ENCODE peak calls at places on chromosomes 12 and 14, in eight cellular contexts. One of them, this sample, is unnamed.
A peak's percentile ranks its signal among the peaks of the same experiment; 100 is the strongest.

GRCh38 chr12:131827961-131828534 is at the start of gene MMP17:
- DNase-seq in B cell: peak; percentile 90
- DNase-seq in anterior cingulate cortex: no peak
- DNase-seq in CD14-positive monocyte: peak; percentile 60
- DNase-seq in T-helper 1 cell: no peak
- DNase-seq in COR-L47: peak; percentile 47
- DNase-seq in T-cell: no peak
- DNase-seq in GM13976: peak; percentile 75
- DNase-seq in this sample: no peak

GRCh38 chr12:43551271-43551970 is 582 bp downstream of the ADAMTS20 start:
- DNase-seq in B cell: no peak
- DNase-seq in anterior cingulate cortex: no peak
- DNase-seq in CD14-positive monocyte: no peak
- DNase-seq in T-helper 1 cell: no peak
- DNase-seq in COR-L47: no peak
- DNase-seq in T-cell: no peak
- DNase-seq in GM13976: peak; percentile 26
- DNase-seq in this sample: no peak

GRCh38 chr14:77059276-77059934 is 30.9 kb upstream of the IRF2BPL start:
- DNase-seq in B cell: no peak
- DNase-seq in anterior cingulate cortex: peak; percentile 68
- DNase-seq in CD14-positive monocyte: peak; percentile 40
- DNase-seq in T-helper 1 cell: no peak
- DNase-seq in COR-L47: peak; percentile 31
- DNase-seq in T-cell: no peak
- DNase-seq in GM13976: no peak
- DNase-seq in this sample: peak; percentile 81

GRCh38 chr14:90136904-90137303 is 75.1 kb downstream of the KCNK13 start:
- DNase-seq in B cell: no peak
- DNase-seq in anterior cingulate cortex: no peak
- DNase-seq in CD14-positive monocyte: no peak
- DNase-seq in T-helper 1 cell: no peak
- DNase-seq in COR-L47: no peak
- DNase-seq in T-cell: no peak
- DNase-seq in GM13976: no peak
- DNase-seq in this sample: no peak

GRCh38 chr12:124399622-124400021 is 104.7 kb downstream of the RFLNA start:
- DNase-seq in B cell: peak; percentile 74
- DNase-seq in anterior cingulate cortex: no peak
- DNase-seq in CD14-positive monocyte: no peak
- DNase-seq in T-helper 1 cell: no peak
- DNase-seq in COR-L47: no peak
- DNase-seq in T-cell: no peak
- DNase-seq in GM13976: peak; percentile 79
- DNase-seq in this sample: no peak

GRCh38 chr14:106883218-106883692 is 1356.9 kb downstream of the TMEM121 start:
- DNase-seq in B cell: no peak
- DNase-seq in anterior cingulate cortex: no peak
- DNase-seq in CD14-positive monocyte: no peak
- DNase-seq in T-helper 1 cell: no peak
- DNase-seq in COR-L47: no peak
- DNase-seq in T-cell: no peak
- DNase-seq in GM13976: peak; percentile 27
- DNase-seq in this sample: no peak

GRCh38 chr12:90124289-90124688 is 415.7 kb upstream of the ATP2B1 start:
- DNase-seq in B cell: no peak
- DNase-seq in anterior cingulate cortex: no peak
- DNase-seq in CD14-positive monocyte: no peak
- DNase-seq in T-helper 1 cell: no peak
- DNase-seq in COR-L47: no peak
- DNase-seq in T-cell: no peak
- DNase-seq in GM13976: no peak
- DNase-seq in this sample: no peak

GRCh38 chr12:121536929-121537813 is 43.7 kb downstream of the KDM2B start:
- DNase-seq in B cell: peak; percentile 92
- DNase-seq in anterior cingulate cortex: peak; percentile 75
- DNase-seq in CD14-positive monocyte: peak; percentile 89
- DNase-seq in T-helper 1 cell: peak; percentile 42
- DNase-seq in COR-L47: peak; percentile 82
- DNase-seq in T-cell: peak; percentile 17
- DNase-seq in GM13976: peak; percentile 96
- DNase-seq in this sample: peak; percentile 49

GRCh38 chr14:101559624-101560533 is 1.4 kb upstream of the DIO3 start:
- DNase-seq in B cell: peak; percentile 67
- DNase-seq in anterior cingulate cortex: no peak
- DNase-seq in CD14-positive monocyte: no peak
- DNase-seq in T-helper 1 cell: no peak
- DNase-seq in COR-L47: no peak
- DNase-seq in T-cell: no peak
- DNase-seq in GM13976: no peak
- DNase-seq in this sample: no peak

GRCh38 chr14:57918791-57919190 is 52.9 kb upstream of the SLC35F4 start:
- DNase-seq in B cell: no peak
- DNase-seq in anterior cingulate cortex: no peak
- DNase-seq in CD14-positive monocyte: no peak
- DNase-seq in T-helper 1 cell: no peak
- DNase-seq in COR-L47: no peak
- DNase-seq in T-cell: no peak
- DNase-seq in GM13976: no peak
- DNase-seq in this sample: no peak

GRCh38 chr12:94712852-94713545 is 62.6 kb upstream of the TMCC3 start:
- DNase-seq in B cell: no peak
- DNase-seq in anterior cingulate cortex: no peak
- DNase-seq in CD14-positive monocyte: no peak
- DNase-seq in T-helper 1 cell: no peak
- DNase-seq in COR-L47: no peak
- DNase-seq in T-cell: no peak
- DNase-seq in GM13976: no peak
- DNase-seq in this sample: no peak

This sample was measured in caudate nucleus.